ENCODE peak calls at places on chromosome 16, in seven cellular contexts. O, V, X, Y, S, C and G are unnamed samples.

GRCh38 chr16:63983401-63983800 is 1138.5 kb downstream of the CDH11 start:
- DNase-seq in V (no peak), C (no peak), Y (no peak), O (no peak), S (peak; percentile 8), X (no peak), G (peak; percentile 58)

GRCh38 chr16:57478396-57479024 is 7.8 kb downstream of the DOK4 start:
- DNase-seq in X (no peak), V (no peak), Y (no peak), S (no peak), C (no peak), O (no peak), G (no peak)

GRCh38 chr16:82263456-82264159 is 93.6 kb upstream of the MPHOSPH6 start:
- DNase-seq in O (peak; percentile 50), X (peak; percentile 65), C (peak; percentile 61), S (peak; percentile 86), Y (peak; percentile 68), V (peak; percentile 51), G (peak; percentile 68)

GRCh38 chr16:2422123-2422867 is 7.0 kb upstream of the CCNF start:
- DNase-seq in S (peak; percentile 93), O (no peak), C (no peak), Y (no peak), V (no peak), X (no peak), G (no peak)

GRCh38 chr16:28521436-28521835 is 14.8 kb upstream of the IL27 start:
- DNase-seq in V (no peak), C (no peak), O (no peak), X (no peak), S (no peak), Y (no peak), G (no peak)

GRCh38 chr16:27174798-27175197 is 28.5 kb upstream of the KDM8 start:
- DNase-seq in V (peak; percentile 53), O (no peak), Y (no peak), S (peak; percentile 83), C (no peak), X (no peak), G (peak; percentile 19)

GRCh38 chr16:86577314-86577971 is 906 bp upstream of the FOXL1 start:
- DNase-seq in X (no peak), S (no peak), V (peak; percentile 96), O (peak; percentile 84), C (peak; percentile 45), Y (no peak), G (peak; percentile 29)

GRCh38 chr16:17585449-17586080 is 114.8 kb upstream of the XYLT1 start:
- DNase-seq in O (no peak), X (no peak), S (no peak), V (no peak), C (no peak), Y (no peak), G (no peak)

GRCh38 chr16:81445143-81445922 is 725 bp downstream of the CMIP start:
- DNase-seq in C (no peak), O (peak; percentile 34), V (peak; percentile 19), X (no peak), Y (peak; percentile 61), S (peak; percentile 36), G (no peak)

GRCh38 chr16:4233431-4233830 is 8.4 kb downstream of the SRL start:
- DNase-seq in C (no peak), O (no peak), X (no peak), S (no peak), V (peak; percentile 33), Y (no peak), G (no peak)

GRCh38 chr16:73025506-73026131 is 22.3 kb downstream of the ZFHX3 start:
- DNase-seq in Y (no peak), X (no peak), C (no peak), V (no peak), O (peak; percentile 75), S (no peak), G (no peak)

GRCh38 chr16:29729116-29729521 is 16.7 kb downstream of the C16orf54 start:
- DNase-seq in V (peak; percentile 49), C (no peak), S (peak; percentile 61), Y (no peak), O (peak; percentile 61), X (peak; percentile 36), G (peak; percentile 79)

GRCh38 chr16:81651758-81652718 is 127.1 kb upstream of the PLCG2 start:
- DNase-seq in S (no peak), V (no peak), Y (no peak), X (no peak), O (no peak), C (no peak), G (no peak)

GRCh38 chr16:50925758-50926357 is 184.0 kb downstream of the CYLD start:
- DNase-seq in S (no peak), O (no peak), X (no peak), C (no peak), V (no peak), Y (no peak), G (no peak)

GRCh38 chr16:4404247-4404966 is 12.0 kb downstream of the CORO7 start:
- DNase-seq in X (no peak), O (peak; percentile 65), Y (peak; percentile 93), S (peak; percentile 81), C (peak; percentile 93), V (no peak), G (peak; percentile 89)

GRCh38 chr16:84183911-84184310 is 2.9 kb downstream of the TAF1C start:
- DNase-seq in V (no peak), C (no peak), O (no peak), X (no peak), Y (no peak), S (no peak), G (no peak)

GRCh38 chr16:86883583-86884188 is 305.3 kb downstream of the FOXL1 start:
- DNase-seq in V (no peak), S (no peak), C (no peak), O (no peak), Y (no peak), X (no peak), G (peak; percentile 19)

GRCh38 chr16:81140930-81141780 is 45.0 kb upstream of the GCSH start:
- DNase-seq in V (no peak), C (peak; percentile 81), O (no peak), S (peak; percentile 98), X (no peak), Y (peak; percentile 84), G (peak; percentile 78)

GRCh38 chr16:57132470-57132869 is 40.1 kb downstream of the CPNE2 start:
- DNase-seq in C (no peak), X (no peak), S (no peak), Y (no peak), V (no peak), O (no peak), G (no peak)

GRCh38 chr16:920722-921121 is 50.1 kb downstream of the LMF1 start:
- DNase-seq in O (peak; percentile 14), V (peak; percentile 21), Y (no peak), X (no peak), C (no peak), S (peak; percentile 73), G (no peak)

GRCh38 chr16:923184-923583 is 47.6 kb downstream of the LMF1 start:
- DNase-seq in V (no peak), O (no peak), C (no peak), X (no peak), S (no peak), Y (no peak), G (no peak)

GRCh38 chr16:921321-921905 is 49.4 kb downstream of the LMF1 start:
- DNase-seq in V (no peak), O (no peak), C (no peak), Y (no peak), S (no peak), X (no peak), G (no peak)

GRCh38 chr16:924063-924462 is 46.7 kb downstream of the LMF1 start:
- DNase-seq in C (no peak), S (no peak), Y (no peak), V (no peak), X (no peak), O (peak; percentile 17), G (no peak)

DNA sequence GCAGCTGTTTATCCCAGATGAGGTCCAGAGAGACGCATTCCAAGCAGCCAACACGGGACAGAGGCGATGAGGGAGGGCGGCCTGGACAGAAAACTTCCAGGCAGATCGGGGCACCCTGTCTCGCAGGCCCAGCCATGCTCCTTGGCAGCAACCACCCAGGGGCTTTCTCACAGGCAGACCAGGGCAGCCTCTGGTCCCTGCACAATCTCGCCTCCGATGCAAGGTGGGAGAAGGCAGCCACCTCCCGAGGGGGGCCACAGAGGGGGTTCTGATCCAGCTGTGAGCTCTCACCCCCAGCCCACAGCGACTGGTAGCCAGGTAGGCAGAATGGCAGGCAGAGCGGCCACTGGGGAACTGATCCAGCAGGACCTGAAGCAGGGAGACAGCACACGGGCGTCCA is 48.7 kb downstream of the LMF1 start:
- DNase-seq in X (no peak), O (no peak), V (no peak), C (no peak), Y (no peak), S (no peak), G (no peak)
- H2AK5ac ChIP-seq in X (no peak overlapping the region), O (no peak overlapping the region), V (peak overlapping the region; percentile 5), C (no peak overlapping the region), Y (no peak overlapping the region), S (no peak overlapping the region), G (no peak overlapping the region)

GRCh38 chr16:89300976-89301360 is 83.5 kb downstream of the ZNF778 start:
- DNase-seq in O (no peak), C (no peak), V (no peak), S (no peak), X (no peak), Y (no peak), G (no peak)
- H4K8ac ChIP-seq in O (no peak overlapping the region), C (no peak overlapping the region), V (no peak overlapping the region), S (no peak overlapping the region), X (no peak overlapping the region), Y (no peak overlapping the region), G (no peak overlapping the region)

GRCh38 chr16:48522041-48522440 is 87.9 kb downstream of the N4BP1 start:
- DNase-seq in Y (no peak), C (no peak), S (no peak), V (no peak), X (no peak), O (no peak), G (no peak)

GRCh38 chr16:48511716-48512115 is 98.3 kb downstream of the N4BP1 start:
- DNase-seq in S (peak; percentile 77), Y (no peak), O (no peak), X (no peak), C (no peak), V (no peak), G (no peak)

DNA sequence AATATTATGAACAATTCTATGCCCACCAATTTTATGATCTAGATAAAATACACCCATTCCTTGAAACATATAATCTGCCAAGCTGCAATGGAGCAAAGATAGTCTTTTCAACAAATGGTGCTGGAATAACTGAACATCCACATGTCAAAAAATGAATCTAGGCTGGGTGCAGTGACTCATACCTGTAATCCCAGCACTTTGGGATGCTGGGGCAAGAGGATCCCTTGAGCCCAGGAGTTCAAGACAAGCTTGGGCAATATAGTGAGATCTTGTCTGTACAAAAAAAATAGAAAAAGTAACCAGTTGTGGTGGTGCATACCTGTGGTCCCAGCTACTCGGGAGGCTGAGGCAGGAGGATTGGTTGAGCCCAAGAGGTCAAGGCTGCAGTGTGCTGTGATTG is 92.5 kb downstream of the N4BP1 start:
- DNase-seq in S (no peak), Y (no peak), V (no peak), O (no peak), X (no peak), C (no peak), G (no peak)
- H2AK5ac ChIP-seq in S (no peak overlapping the region), Y (no peak overlapping the region), V (no peak overlapping the region), O (no peak overlapping the region), X (no peak overlapping the region), C (no peak overlapping the region), G (no peak overlapping the region)

DNA sequence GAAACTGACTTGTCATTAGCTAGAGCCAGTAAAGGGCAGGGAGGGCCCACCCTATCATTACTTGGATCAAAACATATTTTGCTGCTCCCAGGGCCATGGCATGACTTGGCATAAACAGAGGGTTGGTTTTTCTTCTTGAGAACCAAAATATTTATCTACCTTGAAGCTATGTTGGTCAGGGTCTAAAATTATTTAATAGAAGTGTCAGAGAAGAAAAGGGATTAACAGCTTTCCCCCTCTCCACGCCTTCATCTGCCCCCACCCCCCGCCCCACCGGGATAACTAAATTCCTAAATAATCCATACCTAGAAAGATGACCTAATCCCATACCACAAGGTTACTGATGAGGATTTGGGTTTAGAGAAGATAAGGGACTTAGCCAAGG is 3.7 kb upstream of the USP7 start:
- DNase-seq in S (no peak), C (no peak), O (no peak), X (no peak), V (no peak), Y (no peak), G (peak; percentile 55)
- H4K8ac ChIP-seq in S (no peak overlapping the region), C (no peak overlapping the region), O (no peak overlapping the region), X (no peak overlapping the region), V (no peak overlapping the region), Y (no peak overlapping the region), G (no peak overlapping the region)